ENCODE peak calls at places on chromosomes 16 and 17, in eight cellular contexts. Q is amygdala, U is brain pericyte, D is globus pallidus, M is H9, V is GDM1, P is GM12891, A is GM20000. R is an unnamed sample.
A peak's percentile ranks its signal among the peaks of the same experiment; 100 is the strongest.

GRCh38 chr17:53168413-53168812 is 654.3 kb upstream of the KIF2B start:
- DNase-seq in Q (no peak), U (no peak), D (no peak), M (no peak), V (no peak), P (no peak), A (no peak), R (no peak)

GRCh38 chr17:61490540-61490975 is 38.3 kb downstream of the TBX4 start:
- DNase-seq in Q (no peak), U (no peak), D (no peak), M (no peak), V (no peak), P (no peak), A (no peak), R (peak; percentile 58)

GRCh38 chr17:47660064-47660492 is 10.4 kb downstream of the KPNB1 start:
- DNase-seq in Q (no peak), U (no peak), D (no peak), M (no peak), V (no peak), P (no peak), A (peak; percentile 35), R (no peak)

GRCh38 chr17:78000351-78000750 is 41.8 kb downstream of the TNRC6C start:
- DNase-seq in Q (no peak), U (no peak), D (no peak), M (no peak), V (no peak), P (no peak), A (no peak), R (no peak)

GRCh38 chr16:86298166-86299131 is 211.9 kb upstream of the FOXF1 start:
- DNase-seq in Q (no peak), U (peak; percentile 20), D (no peak), M (no peak), V (no peak), P (no peak), A (no peak), R (no peak)

GRCh38 chr17:2053380-2054261 is 1.3 kb upstream of the HIC1 start:
- DNase-seq in Q (no peak), U (no peak), D (no peak), M (peak; percentile 87), V (peak; percentile 43), P (no peak), A (peak; percentile 86), R (no peak)

GRCh38 chr16:86991679-86992078 is 325.5 kb downstream of the C16orf95 start:
- DNase-seq in Q (no peak), U (no peak), D (no peak), M (no peak), V (no peak), P (no peak), A (no peak), R (peak; percentile 39)

GRCh38 chr16:31149332-31149731 is 534 bp downstream of the PRSS36 start:
- DNase-seq in Q (no peak), U (no peak), D (no peak), M (no peak), V (no peak), P (no peak), A (no peak), R (no peak)

GRCh38 chr17:6927290-6927844 is 68.5 kb upstream of the ALOX12 start:
- DNase-seq in Q (no peak), U (no peak), D (no peak), M (no peak), V (no peak), P (no peak), A (no peak), R (peak; percentile 6)

GRCh38 chr16:84726079-84726669 is 26.4 kb downstream of the USP10 start:
- DNase-seq in Q (peak; percentile 58), U (peak; percentile 41), D (peak; percentile 82), M (peak; percentile 79), V (peak; percentile 47), P (no peak), A (peak; percentile 42), R (peak; percentile 66)

GRCh38 chr16:25676820-25677219 is 14.9 kb upstream of the HS3ST4 start:
- DNase-seq in Q (no peak), U (no peak), D (no peak), M (no peak), V (no peak), P (no peak), A (no peak), R (no peak)

GRCh38 chr16:82042144-82042543 is 7.1 kb downstream of the HSD17B2 start:
- DNase-seq in Q (no peak), U (no peak), D (no peak), M (no peak), V (no peak), P (no peak), A (no peak), R (no peak)

GRCh38 chr17:34276826-34277225 is 6.8 kb downstream of the CCL7 start:
- DNase-seq in Q (no peak), U (no peak), D (no peak), M (no peak), V (no peak), P (no peak), A (no peak), R (no peak)

GRCh38 chr16:27378871-27379580 is 22.9 kb upstream of the IL21R start:
- DNase-seq in Q (no peak), U (no peak), D (no peak), M (no peak), V (peak; percentile 23), P (no peak), A (no peak), R (no peak)

GRCh38 chr17:29844339-29845048 is 85.5 kb downstream of the SSH2 start:
- DNase-seq in Q (no peak), U (no peak), D (no peak), M (no peak), V (no peak), P (no peak), A (no peak), R (no peak)

GRCh38 chr16:4511441-4512082 is 27.0 kb downstream of the CDIP1 start:
- DNase-seq in Q (no peak), U (no peak), D (no peak), M (peak; percentile 91), V (peak; percentile 11), P (no peak), A (no peak), R (no peak)

GRCh38 chr17:81094744-81095607 is 60.0 kb downstream of the BAIAP2 start:
- DNase-seq in Q (peak; percentile 62), U (peak; percentile 95), D (peak; percentile 62), M (peak; percentile 86), V (no peak), P (no peak), A (no peak), R (peak; percentile 98)

GRCh38 chr17:6591599-6592158 is 35.3 kb upstream of the PITPNM3 start:
- DNase-seq in Q (no peak), U (no peak), D (no peak), M (no peak), V (no peak), P (no peak), A (no peak), R (peak; percentile 63)

GRCh38 chr17:75383842-75384195 is 21.7 kb downstream of the GRB2 start:
- DNase-seq in Q (no peak), U (no peak), D (no peak), M (no peak), V (no peak), P (no peak), A (no peak), R (no peak)

GRCh38 chr16:56994311-56994710 is 5.0 kb downstream of the NLRC5 start:
- DNase-seq in Q (no peak), U (no peak), D (no peak), M (no peak), V (no peak), P (no peak), A (no peak), R (no peak)

GRCh38 chr16:2964416-2965223 is 545 bp downstream of the KREMEN2 start:
- DNase-seq in Q (no peak), U (no peak), D (no peak), M (peak; percentile 98), V (peak; percentile 72), P (peak; percentile 82), A (peak; percentile 93), R (no peak)

GRCh38 chr17:29589524-29590260 is at the start of gene GIT1:
- DNase-seq in Q (peak; percentile 58), U (no peak), D (peak; percentile 92), M (peak; percentile 87), V (peak; percentile 82), P (peak; percentile 95), A (peak; percentile 99), R (no peak)

GRCh38 chr17:32488177-32488542 is 1.4 kb downstream of the CDK5R1 start:
- DNase-seq in Q (no peak), U (no peak), D (no peak), M (no peak), V (no peak), P (no peak), A (no peak), R (no peak)

GRCh38 chr17:51397361-51398127 is 137.2 kb downstream of the UTP18 start:
- DNase-seq in Q (no peak), U (no peak), D (no peak), M (no peak), V (no peak), P (no peak), A (no peak), R (no peak)

GRCh38 chr17:185445-186138 is 4.1 kb upstream of the DOC2B start:
- DNase-seq in Q (no peak), U (no peak), D (no peak), M (no peak), V (no peak), P (no peak), A (no peak), R (no peak)

GRCh38 chr16:59192551-59193199 is 458.6 kb upstream of the GOT2 start:
- DNase-seq in Q (no peak), U (no peak), D (peak; percentile 11), M (peak; percentile 68), V (no peak), P (no peak), A (peak; percentile 10), R (no peak)

GRCh38 chr17:75024686-75025397 is 12.4 kb downstream of the MRPL58 start:
- DNase-seq in Q (no peak), U (no peak), D (no peak), M (no peak), V (no peak), P (no peak), A (no peak), R (no peak)

GRCh38 chr16:11104168-11105037 is 151.6 kb downstream of the SOCS1 start:
- DNase-seq in Q (no peak), U (no peak), D (no peak), M (no peak), V (no peak), P (no peak), A (no peak), R (no peak)

GRCh38 chr17:1362964-1363363 is 37.1 kb downstream of the YWHAE start:
- DNase-seq in Q (no peak), U (no peak), D (peak; percentile 40), M (no peak), V (no peak), P (peak; percentile 20), A (peak; percentile 31), R (no peak)

GRCh38 chr16:53668869-53669268 is 34.8 kb downstream of the RPGRIP1L start:
- DNase-seq in Q (no peak), U (no peak), D (no peak), M (no peak), V (no peak), P (no peak), A (no peak), R (no peak)

GRCh38 chr16:85202051-85202601 is 89.9 kb upstream of the CIBAR2 start:
- DNase-seq in Q (no peak), U (no peak), D (no peak), M (no peak), V (no peak), P (no peak), A (no peak), R (no peak)

GRCh38 chr17:65208753-65209152 is 71.6 kb downstream of the RGS9 start:
- DNase-seq in Q (no peak), U (no peak), D (peak; percentile 9), M (no peak), V (no peak), P (no peak), A (no peak), R (no peak)

GRCh38 chr17:18246880-18247612 is 11.5 kb downstream of the FLII start:
- DNase-seq in Q (no peak), U (no peak), D (no peak), M (peak; percentile 99), V (no peak), P (peak; percentile 87), A (peak; percentile 79), R (no peak)

GRCh38 chr17:80063815-80064585 is 27.6 kb downstream of the CCDC40 start:
- DNase-seq in Q (no peak), U (no peak), D (peak; percentile 16), M (no peak), V (no peak), P (no peak), A (no peak), R (peak; percentile 11)